ENCODE peak calls at places on chromosomes 16 and 17, in six cellular contexts. F, N, K, G, C and U are unnamed samples.

GRCh38 chr16:66028505-66029216 is 337.8 kb upstream of the CDH5 start:
- DNase-seq in N (no peak), F (no peak), C (no peak), K (no peak), G (no peak), U (no peak)

GRCh38 chr16:79954920-79955705 is 354.6 kb upstream of the MAF start:
- DNase-seq in K (no peak), F (no peak), N (no peak), G (no peak), C (no peak), U (no peak)

GRCh38 chr16:82368041-82368440 is 198.0 kb upstream of the MPHOSPH6 start:
- DNase-seq in K (peak; percentile 26), C (peak; percentile 75), N (peak; percentile 73), G (no peak), F (peak; percentile 13), U (no peak)

GRCh38 chr16:11964761-11965539 is at the start of gene TNFRSF17:
- DNase-seq in C (no peak), F (no peak), G (no peak), N (peak; percentile 71), K (no peak), U (no peak)

GRCh38 chr17:73017653-73018052 is 74.8 kb downstream of the SLC39A11 start:
- DNase-seq in C (no peak), G (no peak), F (no peak), N (no peak), K (peak; percentile 44), U (no peak)

GRCh38 chr17:81252336-81253329 is 13.5 kb downstream of the NDUFAF8 start:
- DNase-seq in C (no peak), F (no peak), K (no peak), N (no peak), G (no peak), U (no peak)

GRCh38 chr16:63169100-63169499 is 1132.9 kb upstream of the CDH8 start:
- DNase-seq in C (no peak), N (no peak), K (no peak), G (no peak), F (no peak), U (no peak)

GRCh38 chr16:2428051-2428786 is 1.0 kb upstream of the CCNF start:
- DNase-seq in F (no peak), C (peak; percentile 45), N (peak; percentile 57), G (peak; percentile 36), K (no peak), U (peak; percentile 65)

GRCh38 chr17:6823011-6823442 is 8.5 kb downstream of the TEKT1 start:
- DNase-seq in G (no peak), K (peak; percentile 22), N (no peak), F (no peak), C (no peak), U (no peak)

GRCh38 chr16:47528431-47528830 is 67.3 kb downstream of the PHKB start:
- DNase-seq in K (no peak), C (no peak), G (no peak), F (no peak), N (no peak), U (no peak)

GRCh38 chr17:79568661-79569060 is 42.2 kb downstream of the RBFOX3 start:
- DNase-seq in C (no peak), N (no peak), F (no peak), K (no peak), G (no peak), U (no peak)

GRCh38 chr16:66020642-66021041 is 345.8 kb upstream of the CDH5 start:
- DNase-seq in F (peak; percentile 4), K (no peak), N (no peak), C (no peak), G (no peak), U (no peak)

GRCh38 chr17:27241346-27241946 is 52.5 kb upstream of the WSB1 start:
- DNase-seq in C (no peak), F (no peak), N (no peak), G (no peak), K (peak; percentile 30), U (no peak)

GRCh38 chr17:38702900-38703741 is 2.0 kb upstream of the MLLT6 start:
- DNase-seq in F (no peak), C (no peak), N (peak; percentile 40), K (no peak), G (no peak), U (peak; percentile 56)

GRCh38 chr17:78441271-78441986 is 63.0 kb downstream of the PGS1 start:
- DNase-seq in G (no peak), K (no peak), N (no peak), C (peak; percentile 20), F (no peak), U (no peak)

GRCh38 chr17:50893183-50893993 is 27.2 kb upstream of the TOB1 start:
- DNase-seq in N (no peak), G (peak; percentile 72), F (peak; percentile 55), C (peak; percentile 44), K (peak; percentile 52), U (no peak)

GRCh38 chr16:82814059-82814458 is 187.3 kb downstream of the CDH13 start:
- DNase-seq in C (no peak), F (no peak), K (no peak), G (no peak), N (no peak), U (no peak)

GRCh38 chr16:23435500-23435899 is 17.5 kb downstream of the COG7 start:
- DNase-seq in C (peak; percentile 42), F (peak; percentile 74), K (peak; percentile 46), N (peak; percentile 65), G (peak; percentile 28), U (peak; percentile 65)

GRCh38 chr16:11260596-11260966 is 4.6 kb upstream of the SOCS1 start:
- DNase-seq in K (no peak), F (no peak), C (no peak), G (no peak), N (no peak), U (no peak)

GRCh38 chr16:19555938-19556778 is 655 bp downstream of the VPS35L start:
- DNase-seq in K (no peak), G (no peak), C (no peak), N (peak; percentile 46), F (peak; percentile 41), U (no peak)

GRCh38 chr17:16374539-16374938 is 6.4 kb upstream of the UBB start:
- DNase-seq in F (no peak), N (no peak), C (no peak), K (no peak), G (no peak), U (no peak)

GRCh38 chr17:16379654-16380053 is 1.2 kb upstream of the UBB start:
- DNase-seq in K (no peak), G (no peak), N (peak; percentile 36), F (no peak), C (no peak), U (no peak)

GRCh38 chr17:16378631-16379282 is 2.1 kb upstream of the UBB start:
- DNase-seq in N (peak; percentile 26), C (no peak), F (peak; percentile 64), G (no peak), K (no peak), U (no peak)

GRCh38 chr17:16380640-16381495 is at the start of gene UBB:
- DNase-seq in C (peak; percentile 98), N (peak; percentile 98), K (peak; percentile 86), G (peak; percentile 89), F (peak; percentile 92), U (peak; percentile 98)

DNA sequence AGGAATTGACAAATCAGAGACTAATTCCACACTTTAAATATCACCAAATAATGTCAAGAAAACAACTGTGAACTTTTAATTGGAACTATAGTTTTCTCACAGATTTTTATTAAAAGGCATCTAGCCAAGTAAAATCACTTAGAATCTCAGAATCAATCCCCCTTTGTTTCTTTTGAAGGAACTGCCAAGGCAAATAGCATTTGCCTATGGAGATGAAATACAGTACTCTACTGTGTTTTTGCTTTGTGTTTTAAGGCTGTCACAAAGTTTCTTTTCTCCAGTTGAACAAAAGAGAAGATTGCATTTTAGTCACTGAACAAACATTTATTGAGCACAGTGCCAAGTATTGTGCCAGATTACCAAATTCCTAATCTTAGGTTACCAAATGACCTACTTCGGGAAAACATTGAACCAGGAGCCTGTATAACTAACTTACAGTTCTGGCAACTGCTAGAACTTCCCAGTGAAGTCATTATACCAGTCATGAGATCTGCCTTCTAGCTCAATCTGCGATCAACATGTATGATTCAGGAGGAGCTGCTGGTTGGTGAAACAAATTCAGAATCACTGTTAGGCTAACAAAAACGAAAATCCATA is 3.0 kb upstream of the UBB start:
- DNase-seq in C (no peak), G (no peak), F (peak; percentile 56), K (no peak), N (no peak), U (no peak)
- TF ChIP-seq POLR2A in C (no peak), G (no peak), F (no peak), K (no peak), N (no peak), U (no peak)

DNA sequence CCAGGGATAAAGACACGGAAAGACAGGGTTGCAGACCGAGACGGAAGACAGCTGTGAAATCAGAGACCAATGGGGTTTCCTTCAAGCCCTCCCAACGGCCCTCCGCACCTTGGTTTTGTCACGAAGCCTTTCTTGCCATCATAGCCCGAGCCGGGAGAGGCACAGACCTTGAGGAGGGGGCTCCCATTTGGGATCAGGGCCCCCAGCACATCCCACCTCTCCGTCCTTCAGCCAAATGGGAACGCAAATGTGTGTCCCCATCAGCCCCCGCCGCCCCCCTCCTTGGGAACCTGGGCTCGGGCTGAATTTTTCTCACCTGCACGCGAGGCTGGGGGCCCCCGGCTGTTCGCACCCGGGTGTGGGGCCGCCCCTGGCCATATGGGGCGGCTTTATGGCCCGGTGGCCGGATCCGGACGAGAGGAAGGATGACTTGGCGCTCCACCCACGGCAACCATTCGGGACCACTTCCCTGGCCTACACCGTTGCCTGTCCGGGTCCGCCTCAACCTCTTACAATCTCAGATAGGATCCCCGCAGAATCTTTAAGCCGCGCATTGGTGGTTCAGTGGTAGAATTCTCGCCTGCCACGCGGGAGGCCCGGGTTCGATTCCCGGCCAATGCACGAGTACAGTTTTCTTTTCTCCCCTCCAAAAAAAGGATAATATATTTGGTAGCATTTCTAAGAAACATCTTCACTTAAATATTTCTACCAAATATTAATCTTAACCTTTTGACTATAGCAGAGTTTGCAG is 1.5 kb upstream of the HES7 start:
- DNase-seq in G (peak; percentile 89), F (peak; percentile 84), K (no peak), C (peak; percentile 74), N (peak; percentile 91), U (peak; percentile 86)
- TF ChIP-seq POLR2A in G (no peak), F (no peak), K (no peak), C (no peak), N (no peak), U (no peak)

GRCh38 chr16:84658690-84659089 is 10.4 kb downstream of the KLHL36 start:
- DNase-seq in G (no peak), C (no peak), K (no peak), F (no peak), N (no peak), U (no peak)
- TF ChIP-seq POLR2A in G (no peak), C (no peak), K (no peak), F (no peak), N (no peak), U (no peak)

GRCh38 chr17:8839410-8839935 is 28.0 kb downstream of the PIK3R6 start:
- DNase-seq in G (no peak), C (no peak), N (no peak), F (no peak), K (no peak), U (no peak)
- TF ChIP-seq POLR2A in G (no peak), C (no peak), N (no peak), F (no peak), K (no peak), U (no peak)

GRCh38 chr16:87492721-87493554 is at the start of gene ZCCHC14:
- DNase-seq in C (peak; percentile 100), G (peak; percentile 99), K (peak; percentile 98), F (peak; percentile 98), N (peak; percentile 99), U (peak; percentile 99)
- TF ChIP-seq POLR2A in C (peak; percentile 86), G (peak; percentile 84), K (peak; percentile 87), F (peak; percentile 70), N (no peak), U (peak; percentile 78)